ENCODE peak calls at places on chromosomes 6 and 20, in nine cellular contexts. C is cardiac fibroblast, Q is heart right ventricle, W is BJ, P is psoas muscle, F is tibial nerve, K is cardiac muscle cell, T is BE2C, A is WERI-Rb-1. Y is an unnamed sample.

GRCh38 chr6:20188630-20189075 is 23.6 kb downstream of the MBOAT1 start:
- DNase-seq in A (no peak), C (no peak), P (no peak), K (no peak), Q (no peak), T (no peak), F (no peak), W (no peak), Y (no peak)

GRCh38 chr20:52003976-52004375 is 187.6 kb downstream of the ZFP64 start:
- DNase-seq in Q (no peak), A (no peak), P (no peak), T (no peak), W (no peak), C (no peak), K (no peak), F (no peak), Y (no peak)

GRCh38 chr20:43287637-43288036 is 97.9 kb upstream of the PTPRT start:
- DNase-seq in A (no peak), P (no peak), C (no peak), W (no peak), F (no peak), K (no peak), Q (no peak), T (no peak), Y (no peak)

GRCh38 chr20:4064118-4064962 is 49.0 kb upstream of the RNF24 start:
- DNase-seq in T (peak), F (peak), C (peak), Q (peak), P (peak), W (peak), K (peak), A (no peak), Y (no peak)

GRCh38 chr6:39231844-39232243 is 2.6 kb upstream of the KCNK5 start:
- DNase-seq in Q (no peak), T (no peak), A (no peak), K (no peak), C (no peak), W (no peak), P (no peak), F (no peak), Y (no peak)

GRCh38 chr20:48017504-48017903 is 232.2 kb upstream of the SULF2 start:
- DNase-seq in C (no peak), Q (no peak), F (no peak), W (no peak), P (no peak), K (no peak), A (no peak), T (no peak), Y (no peak)

GRCh38 chr20:45967551-45968080 is 4.4 kb downstream of the ZNF335 start:
- DNase-seq in T (no peak), P (no peak), F (no peak), C (no peak), K (no peak), A (no peak), Q (no peak), W (no peak), Y (no peak)

GRCh38 chr6:154615483-154616025 is 105.1 kb upstream of the CNKSR3 start:
- DNase-seq in A (no peak), T (peak), Q (peak), P (peak), W (no peak), F (peak), K (peak), C (peak), Y (no peak)

GRCh38 chr20:35629432-35630145 is 14.0 kb downstream of the SPAG4 start:
- DNase-seq in Q (no peak), W (no peak), P (no peak), A (no peak), K (no peak), F (no peak), C (no peak), T (no peak), Y (no peak)

GRCh38 chr20:11499235-11499634 is 418.5 kb upstream of the BTBD3 start:
- DNase-seq in K (no peak), F (no peak), T (no peak), A (no peak), W (no peak), P (no peak), C (no peak), Q (no peak), Y (no peak)

GRCh38 chr6:72704979-72705378 is 83.1 kb downstream of the KCNQ5 start:
- DNase-seq in C (peak), K (no peak), P (no peak), F (no peak), Q (no peak), A (peak), T (no peak), W (no peak), Y (no peak)

GRCh38 chr20:34240698-34241615 is at the start of gene ASIP:
- DNase-seq in W (no peak), F (no peak), P (no peak), Q (no peak), T (no peak), A (no peak), C (peak), K (no peak), Y (no peak)

GRCh38 chr6:167079853-167080297 is 43.0 kb upstream of the CCR6 start:
- DNase-seq in A (no peak), K (no peak), P (no peak), F (no peak), W (no peak), T (no peak), C (no peak), Q (no peak), Y (no peak)

GRCh38 chr6:80335061-80335660 is 228.7 kb downstream of the BCKDHB start:
- DNase-seq in T (no peak), C (peak), K (no peak), W (no peak), F (no peak), P (no peak), A (no peak), Q (no peak), Y (no peak)

GRCh38 chr6:87736809-87737540 is 34.9 kb upstream of the AKIRIN2 start:
- DNase-seq in A (no peak), K (no peak), Q (no peak), C (no peak), F (no peak), T (no peak), W (no peak), P (no peak), Y (no peak)

GRCh38 chr20:61570796-61571195 is 318.7 kb downstream of the CDH4 start:
- DNase-seq in W (no peak), F (no peak), Q (no peak), A (no peak), P (no peak), T (no peak), C (no peak), K (no peak), Y (no peak)

GRCh38 chr20:2798095-2798805 is 2.2 kb downstream of the CPXM1 start:
- DNase-seq in W (no peak), Q (no peak), C (no peak), A (no peak), K (no peak), T (no peak), F (no peak), P (no peak), Y (no peak)

GRCh38 chr6:17473554-17473953 is 80.2 kb downstream of the CAP2 start:
- DNase-seq in K (peak), T (no peak), Q (no peak), C (no peak), A (no peak), F (no peak), P (no peak), W (no peak), Y (no peak)

GRCh38 chr20:36835025-36835424 is 40.9 kb upstream of the TLDC2 start:
- DNase-seq in C (no peak), T (no peak), A (no peak), P (no peak), W (no peak), K (no peak), F (no peak), Q (no peak), Y (no peak)

GRCh38 chr20:4059631-4060030 is 44.3 kb upstream of the RNF24 start:
- DNase-seq in W (no peak), Q (no peak), P (no peak), C (no peak), A (no peak), K (no peak), F (no peak), T (no peak), Y (no peak)

GRCh38 chr6:111283707-111284106 is 196.4 kb downstream of the SLC16A10 start:
- DNase-seq in F (no peak), C (no peak), W (no peak), Q (no peak), T (no peak), A (no peak), K (no peak), P (no peak), Y (no peak)

GRCh38 chr6:12751694-12752304 is 35.2 kb downstream of the PHACTR1 start:
- DNase-seq in A (no peak), F (peak), T (peak), K (peak), C (peak), P (peak), W (no peak), Q (peak), Y (no peak)

GRCh38 chr20:37245181-37245580 is 16.4 kb downstream of the GHRH start:
- DNase-seq in T (no peak), Q (no peak), W (no peak), K (no peak), C (no peak), P (no peak), F (no peak), A (no peak), Y (no peak)

GRCh38 chr6:139743629-139744028 is 369.2 kb upstream of the CITED2 start:
- DNase-seq in Q (no peak), C (peak), T (no peak), A (no peak), P (no peak), K (no peak), W (peak), F (no peak), Y (no peak)

GRCh38 chr6:31620586-31621319 is at the start of gene PRRC2A:
- DNase-seq in Q (peak), A (peak), C (no peak), W (no peak), P (no peak), K (peak), T (peak), F (peak), Y (no peak)

GRCh38 chr20:58271596-58272460 is 37.7 kb upstream of the RAB22A start:
- DNase-seq in T (peak), K (no peak), F (no peak), C (no peak), Q (no peak), W (no peak), A (no peak), P (no peak), Y (no peak)

GRCh38 chr6:116682334-116682712 is 1.3 kb downstream of the KPNA5 start:
- DNase-seq in K (no peak), Q (no peak), F (no peak), C (peak), A (no peak), T (no peak), P (no peak), W (no peak), Y (no peak)

GRCh38 chr20:46011631-46012482 is 3.1 kb downstream of the MMP9 start:
- DNase-seq in Q (peak), C (peak), K (no peak), P (peak), W (no peak), F (no peak), A (peak), T (peak), Y (no peak)

GRCh38 chr6:95819939-95820338 is 195.8 kb upstream of the FUT9 start:
- DNase-seq in T (peak), Q (no peak), P (no peak), A (peak), C (no peak), W (no peak), F (no peak), K (no peak), Y (no peak)
- TF ChIP-seq CTCF in T (peak), Q (no peak), P (no peak), A (peak), C (no peak), W (no peak), F (no peak), K (no peak), Y (no peak)

GRCh38 chr6:113291751-113292445 is 565.2 kb upstream of the MARCKS start:
- DNase-seq in A (no peak), C (peak), W (no peak), P (no peak), K (no peak), Q (no peak), T (no peak), F (no peak), Y (no peak)
- TF ChIP-seq CTCF in A (no peak), C (no peak), W (no peak), P (no peak), K (no peak), Q (no peak), T (no peak), F (no peak), Y (no peak)

GRCh38 chr6:16064687-16065086 is 64.2 kb upstream of the MYLIP start:
- DNase-seq in K (no peak), F (no peak), T (no peak), W (no peak), A (peak), C (no peak), Q (no peak), P (no peak), Y (no peak)

GRCh38 chr6:16067568-16067967 is 61.3 kb upstream of the MYLIP start:
- DNase-seq in Q (no peak), T (no peak), A (no peak), C (no peak), F (no peak), P (no peak), W (no peak), K (no peak), Y (no peak)

GRCh38 chr6:16060039-16060438 is 68.8 kb upstream of the MYLIP start:
- DNase-seq in F (no peak), K (no peak), Q (no peak), W (no peak), A (no peak), C (no peak), T (no peak), P (no peak), Y (no peak)

GRCh38 chr6:16061833-16062232 is 67.1 kb upstream of the MYLIP start:
- DNase-seq in Q (no peak), W (no peak), K (no peak), T (no peak), C (no peak), P (no peak), A (no peak), F (no peak), Y (no peak)

GRCh38 chr6:16063580-16063979 is 65.3 kb upstream of the MYLIP start:
- DNase-seq in K (no peak), Q (no peak), W (no peak), C (no peak), F (no peak), P (no peak), A (no peak), T (no peak), Y (no peak)
- TF ChIP-seq CTCF in K (no peak), Q (no peak), W (no peak), C (no peak), F (no peak), P (no peak), A (no peak), T (no peak), Y (no peak)

DNA sequence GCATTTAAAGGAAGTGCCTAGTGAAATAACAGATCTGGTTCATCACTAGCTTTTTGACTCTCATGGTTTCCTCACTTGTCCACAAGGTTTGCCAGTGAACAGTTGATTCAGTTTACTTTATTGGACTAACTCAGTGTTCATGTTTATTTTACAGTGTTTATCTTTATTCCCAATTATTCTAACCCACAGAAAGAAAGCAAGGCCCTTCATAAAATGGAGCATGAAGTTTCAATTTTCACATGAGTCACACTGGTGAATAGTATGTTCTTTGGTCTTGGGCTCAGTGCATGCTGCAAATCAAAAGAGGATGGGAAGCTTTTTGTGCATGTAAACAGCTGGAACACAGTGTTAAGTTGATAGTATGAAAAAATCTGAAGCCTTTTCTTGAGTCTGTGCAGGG is 217.6 kb upstream of the HDDC2 start:
- DNase-seq in F (no peak), A (no peak), T (no peak), C (no peak), K (no peak), P (no peak), W (no peak), Q (no peak), Y (no peak)
- TF ChIP-seq CTCF in F (no peak), A (no peak), T (no peak), C (no peak), K (no peak), P (no peak), W (no peak), Q (no peak), Y (no peak)

DNA sequence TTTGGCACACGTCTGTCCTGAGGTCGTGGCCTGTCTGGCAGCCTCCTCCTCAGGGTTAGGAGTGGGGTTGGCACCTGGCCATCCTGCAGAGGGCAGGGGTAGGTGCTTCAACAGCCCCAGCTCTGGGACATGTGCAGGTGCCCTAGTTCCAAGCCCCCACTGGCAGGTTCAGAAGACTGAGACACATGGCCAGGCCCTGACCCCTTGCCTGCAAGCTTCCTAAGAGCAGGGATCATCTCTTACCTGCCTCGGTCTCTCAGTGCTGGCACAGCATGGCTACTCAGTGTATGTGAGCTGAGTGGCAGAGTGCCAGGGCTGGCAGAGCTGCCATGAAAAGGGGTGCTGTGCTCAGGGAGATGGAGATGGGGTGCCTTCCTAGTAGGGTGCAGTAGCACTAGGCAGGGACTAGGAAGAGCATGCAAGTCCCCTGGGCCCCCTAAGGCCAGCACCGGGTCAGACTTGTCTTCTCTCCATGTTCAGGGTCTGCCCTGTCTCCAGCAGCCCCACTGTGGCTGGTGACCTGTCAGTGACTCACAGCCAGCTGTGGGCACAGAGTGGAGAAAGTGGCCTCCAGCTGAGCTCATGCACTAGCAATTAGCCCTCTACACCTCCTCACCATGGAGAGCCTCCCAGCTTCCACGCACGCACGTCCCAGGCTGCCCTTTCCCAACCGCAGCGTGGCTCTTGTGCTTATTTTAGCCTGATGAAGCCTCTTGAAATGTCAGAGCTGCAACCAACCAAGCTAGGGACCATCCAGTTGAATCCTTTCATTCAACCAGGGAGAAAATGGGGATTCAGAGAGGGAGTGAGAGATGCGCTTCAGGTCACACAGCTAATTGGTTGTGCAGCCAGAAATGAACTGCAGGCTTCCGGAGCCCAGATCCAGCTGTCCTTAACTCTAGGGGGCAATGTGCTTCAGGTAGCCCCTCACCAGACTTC is 116.6 kb downstream of the MRPL14 start:
- DNase-seq in W (peak), P (peak), C (peak), K (peak), A (peak), F (no peak), T (peak), Q (peak), Y (no peak)
- TF ChIP-seq CTCF in W (no peak), P (no peak), C (no peak), K (no peak), A (no peak), F (no peak), T (peak), Q (no peak), Y (no peak)

DNA sequence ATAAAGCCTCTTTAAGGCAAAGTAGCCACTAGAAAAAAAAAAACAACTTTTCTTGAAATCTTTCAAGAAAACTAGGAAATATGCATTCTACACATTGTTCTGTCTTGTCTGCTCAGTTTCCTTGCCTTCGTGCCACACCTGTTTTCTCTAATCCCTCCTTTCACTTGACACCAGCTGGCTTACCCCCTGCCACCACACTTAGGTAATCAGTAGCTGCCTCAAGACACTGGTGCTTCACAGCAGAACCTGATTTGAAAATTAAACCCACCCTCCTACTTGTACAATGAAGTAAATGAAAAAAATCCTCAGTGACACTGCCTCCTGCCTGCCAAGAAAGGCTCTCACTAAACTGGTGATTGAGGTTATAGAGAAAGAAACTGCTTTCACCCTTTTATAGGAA is 45.8 kb upstream of the SCML4 start:
- DNase-seq in T (no peak), F (no peak), P (no peak), K (no peak), Q (no peak), A (peak), C (no peak), W (no peak), Y (no peak)
- TF ChIP-seq CTCF in T (no peak), F (no peak), P (no peak), K (no peak), Q (no peak), A (peak), C (no peak), W (no peak), Y (no peak)

GRCh38 chr6:158496700-158497099 is 63.2 kb upstream of the TMEM181 start:
- DNase-seq in F (no peak), W (no peak), A (no peak), P (no peak), C (no peak), Q (no peak), T (no peak), K (no peak), Y (no peak)
- TF ChIP-seq CTCF in F (no peak), W (no peak), A (peak), P (no peak), C (no peak), Q (no peak), T (peak), K (no peak), Y (no peak)

Y was measured in natural killer cell.